ENCODE peak calls at places on chromosomes 3 and 15, in five cellular contexts. Y, A, X, H and E are unnamed samples.

GRCh38 chr3:128404276-128405062 is 62.2 kb downstream of the DNAJB8 start:
- DNase-seq in H (no peak), A (no peak), X (no peak), Y (no peak), E (peak; percentile 68)

GRCh38 chr15:88708256-88709054 is 69.6 kb downstream of the ISG20 start:
- DNase-seq in X (no peak), Y (no peak), A (no peak), H (no peak), E (no peak)

GRCh38 chr3:38297947-38298711 is 16.0 kb downstream of the SLC22A14 start:
- DNase-seq in H (peak; percentile 50), X (peak; percentile 23), A (no peak), Y (peak; percentile 15), E (no peak)

GRCh38 chr3:23567917-23568316 is 237.8 kb upstream of the UBE2E1 start:
- DNase-seq in Y (peak; percentile 36), X (peak; percentile 8), H (peak; percentile 96), A (no peak), E (no peak)

GRCh38 chr15:98878172-98878571 is 129.4 kb downstream of the PGPEP1L start:
- DNase-seq in H (no peak), X (no peak), Y (no peak), A (no peak), E (no peak)

GRCh38 chr15:39530446-39531342 is 50.2 kb upstream of the THBS1 start:
- DNase-seq in A (no peak), Y (no peak), H (no peak), X (no peak), E (peak; percentile 12)

GRCh38 chr15:40239671-40240618 is 1.1 kb downstream of the PAK6 start:
- DNase-seq in Y (no peak), A (no peak), X (no peak), H (peak; percentile 46), E (no peak)

GRCh38 chr3:157059181-157059580 is 100.8 kb downstream of the CCNL1 start:
- DNase-seq in A (no peak), H (no peak), X (no peak), Y (no peak), E (no peak)

GRCh38 chr3:139762307-139762706 is 84.5 kb upstream of the NMNAT3 start:
- DNase-seq in A (peak; percentile 6), H (no peak), Y (no peak), X (no peak), E (peak; percentile 31)

GRCh38 chr15:22958487-22959280 is 21.5 kb downstream of the CYFIP1 start:
- DNase-seq in A (no peak), X (no peak), H (no peak), Y (no peak), E (no peak)

GRCh38 chr3:59451041-59451763 is 401.4 kb upstream of the CFAP20DC start:
- DNase-seq in Y (no peak), X (peak; percentile 98), A (no peak), H (no peak), E (no peak)

GRCh38 chr3:14262212-14262611 is 83.6 kb downstream of the LSM3 start:
- DNase-seq in Y (no peak), A (no peak), H (no peak), X (no peak), E (no peak)

GRCh38 chr15:42101861-42102260 is 7.5 kb upstream of the PLA2G4D start:
- DNase-seq in X (no peak), Y (no peak), A (no peak), H (no peak), E (no peak)

GRCh38 chr15:90680371-90680935 is 36.7 kb upstream of the BLM start:
- DNase-seq in A (no peak), H (peak; percentile 90), X (no peak), Y (no peak), E (no peak)

GRCh38 chr3:43214616-43215015 is 71.7 kb upstream of the SNRK start:
- DNase-seq in Y (peak; percentile 23), H (peak; percentile 91), A (no peak), X (no peak), E (no peak)

GRCh38 chr3:114892117-114892870 is 254.8 kb downstream of the ZBTB20 start:
- DNase-seq in X (no peak), Y (no peak), H (no peak), A (peak; percentile 40), E (no peak)

GRCh38 chr3:48819234-48820221 is 28.1 kb downstream of the PRKAR2A start:
- DNase-seq in A (no peak), Y (no peak), H (no peak), X (no peak), E (no peak)

GRCh38 chr15:67161881-67162280 is 92.6 kb downstream of the AAGAB start:
- DNase-seq in A (no peak), H (no peak), Y (no peak), X (no peak), E (no peak)

DNA sequence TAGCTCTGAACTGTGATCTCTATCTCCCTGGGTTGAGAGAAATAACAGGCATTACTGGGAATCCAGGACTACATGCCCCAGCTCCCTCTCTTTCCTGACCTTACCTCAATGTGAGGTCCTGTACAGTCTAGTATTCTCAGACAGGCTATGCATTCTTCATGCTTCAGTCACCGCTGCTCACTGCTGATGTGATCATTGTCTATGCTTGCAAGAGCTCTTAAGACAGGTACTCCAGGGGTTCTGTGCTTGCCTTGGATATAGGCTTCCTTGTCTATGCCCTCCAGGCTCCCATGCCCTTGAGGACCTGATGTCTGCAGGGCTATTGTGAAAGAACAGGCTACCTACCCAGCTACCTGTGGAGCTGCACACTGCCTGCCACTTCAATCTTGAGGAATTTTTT is 183.6 kb downstream of the MBNL1 start:
- DNase-seq in X (no peak), H (no peak), Y (no peak), A (no peak), E (no peak)
- TF ChIP-seq EZH2phosphoT487 in X (no peak), H (no peak), Y (no peak), A (no peak), E (no peak)

GRCh38 chr15:73318463-73319351 is 50.1 kb downstream of the HCN4 start:
- DNase-seq in H (no peak), X (no peak), Y (no peak), A (peak; percentile 81), E (peak; percentile 92)
- TF ChIP-seq EZH2phosphoT487 in H (no peak), X (no peak), Y (no peak), A (no peak), E (no peak)

DNA sequence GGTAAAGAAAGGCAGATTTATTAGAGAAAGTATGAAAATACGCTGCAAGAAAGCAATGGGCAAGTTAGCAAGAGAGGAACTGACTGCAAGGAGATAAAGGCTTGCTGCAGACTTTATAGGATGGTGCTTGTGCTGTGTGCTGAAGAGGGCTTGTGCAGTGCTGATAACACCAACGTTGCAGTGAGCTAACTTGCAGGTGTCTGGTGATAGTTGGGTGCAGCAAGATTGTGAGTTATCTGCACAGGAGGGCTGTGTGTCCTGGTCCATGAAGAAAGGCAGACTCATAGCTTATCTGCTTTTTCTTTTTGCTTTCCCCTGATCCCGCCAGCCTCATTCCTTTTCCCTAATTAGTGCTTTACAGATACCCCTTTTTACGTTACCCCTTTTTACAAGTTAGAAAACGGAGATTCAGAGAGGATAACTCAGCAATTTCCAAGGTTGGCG is 58.0 kb upstream of the ZNF148 start:
- DNase-seq in X (no peak), H (no peak), Y (no peak), A (no peak), E (no peak)
- TF ChIP-seq EZH2phosphoT487 in X (no peak), H (no peak), Y (no peak), A (no peak), E (no peak)

DNA sequence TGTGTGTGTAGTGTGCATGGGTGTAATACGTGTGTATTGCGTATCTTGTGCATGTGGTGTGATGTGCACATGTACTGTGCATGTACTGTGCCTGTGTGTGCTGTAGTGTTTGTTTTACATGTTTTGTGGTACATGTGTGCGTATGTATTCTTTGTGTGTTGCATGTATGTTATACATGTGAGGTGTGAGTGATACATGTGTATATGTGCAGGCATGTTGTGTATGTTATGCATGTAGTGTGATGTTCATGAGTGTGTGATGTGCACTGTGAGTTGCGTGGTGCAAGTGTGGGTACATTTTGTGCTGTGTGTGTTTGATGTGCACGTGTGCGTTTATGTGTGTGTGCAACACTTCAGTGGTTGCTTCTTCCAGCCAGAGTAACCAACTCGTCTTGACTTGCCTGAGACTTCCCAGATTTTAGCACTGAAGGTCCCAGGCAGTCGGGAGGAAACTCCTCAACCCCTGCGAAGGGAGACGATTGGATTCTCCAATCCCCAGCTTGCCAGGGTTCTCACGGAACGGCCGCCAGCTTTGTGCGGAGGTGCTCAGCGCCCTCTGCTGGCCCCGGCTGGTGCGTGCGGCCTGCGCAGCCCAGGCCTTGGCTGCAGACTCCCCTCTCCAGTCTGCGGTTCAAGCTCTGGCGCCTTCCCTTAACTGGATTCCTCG is 3.6 kb downstream of the GALNT15 start:
- DNase-seq in Y (peak; percentile 38), H (peak; percentile 84), X (peak; percentile 64), A (peak; percentile 89), E (peak; percentile 88)
- TF ChIP-seq EZH2phosphoT487 in Y (no peak), H (no peak), X (no peak), A (no peak), E (no peak)

DNA sequence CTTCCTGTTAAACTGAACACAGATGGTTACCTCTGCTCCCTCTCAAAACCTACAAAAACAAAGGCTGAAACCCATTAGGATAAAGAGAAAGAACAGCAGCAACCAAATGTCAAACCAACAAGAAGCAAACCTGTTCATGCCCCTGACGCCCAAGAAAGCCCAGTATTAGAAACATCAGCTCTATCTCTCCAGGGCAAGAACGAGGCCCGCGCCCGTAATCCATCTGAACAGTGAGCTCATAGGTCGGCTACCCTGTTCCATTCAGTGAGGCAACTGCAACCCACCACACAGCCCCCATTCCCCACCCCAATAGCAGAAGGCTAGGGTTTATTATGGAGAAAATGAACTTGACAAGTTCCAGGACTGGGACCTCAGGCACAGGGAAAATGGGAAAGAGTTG is 10.0 kb downstream of the LSG1 start:
- DNase-seq in A (no peak), Y (no peak), H (no peak), X (no peak), E (no peak)
- TF ChIP-seq EZH2phosphoT487 in A (no peak), Y (no peak), H (no peak), X (no peak), E (no peak)

DNA sequence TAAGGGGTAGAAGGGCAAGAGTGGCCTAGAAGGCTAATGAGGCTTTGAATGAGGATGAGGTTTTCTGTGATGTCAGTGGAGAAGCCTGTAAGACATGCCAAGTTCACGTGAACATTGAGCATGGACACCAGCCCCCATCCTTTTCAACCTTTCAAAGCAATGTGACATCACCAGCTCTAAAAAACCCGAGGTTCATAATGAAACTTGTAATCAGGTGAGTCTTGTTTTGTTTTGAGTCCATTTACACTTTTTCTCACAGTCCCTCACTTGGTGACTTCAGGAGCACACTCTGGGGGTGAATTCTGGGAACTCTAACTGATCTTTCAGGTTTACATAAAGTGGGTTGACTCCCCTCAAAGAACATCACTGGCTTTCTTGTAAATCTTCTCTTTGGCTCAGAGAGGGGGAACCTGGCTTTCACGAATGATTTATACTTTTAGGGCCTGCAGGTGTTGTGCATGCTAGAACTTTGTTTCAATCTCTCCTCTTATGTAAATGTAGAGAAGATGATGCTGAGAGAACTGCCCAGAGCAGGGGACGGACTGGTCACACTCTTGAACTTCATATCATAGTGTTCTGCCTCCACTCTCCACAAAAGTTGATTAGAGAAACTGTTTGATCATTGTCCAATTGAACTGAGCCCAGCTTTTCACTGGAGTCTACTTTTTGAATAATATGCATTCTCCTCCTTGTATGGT is 224.7 kb upstream of the SATB1 start:
- DNase-seq in H (no peak), A (no peak), Y (no peak), X (no peak), E (no peak)
- TF ChIP-seq EZH2phosphoT487 in H (no peak), A (no peak), Y (no peak), X (no peak), E (no peak)

GRCh38 chr3:13018561-13019242 is 54.5 kb downstream of the IQSEC1 start:
- DNase-seq in X (no peak), Y (no peak), H (no peak), A (no peak), E (no peak)
- TF ChIP-seq EZH2phosphoT487 in X (no peak), Y (no peak), H (no peak), A (no peak), E (no peak)